ENCODE peak calls at places on chromosomes 2 and 18, in seven cellular contexts. C, P, M, T, J, B and H are unnamed samples. For H3K4me1, the result is how much of the 10 kb centered on the place peaks cover.

GRCh38 chr2:29065479-29065847 is 8.9 kb downstream of the PCARE start:
- DNase-seq in C (no peak), P (no peak), M (no peak), T (no peak), J (no peak), B (no peak), H (no peak)

GRCh38 chr2:97699765-97700444 is 13.5 kb upstream of the ZAP70 start:
- DNase-seq in C (peak), P (no peak), M (no peak), T (no peak), J (peak), B (peak), H (no peak)

GRCh38 chr2:171430516-171431410 is 3.0 kb downstream of the METTL8 start:
- DNase-seq in C (no peak), P (no peak), M (no peak), T (no peak), J (no peak), B (no peak), H (no peak)

GRCh38 chr2:229409751-229410181 is 138.7 kb upstream of the PID1 start:
- DNase-seq in C (no peak), P (no peak), M (no peak), T (no peak), J (no peak), B (no peak), H (no peak)

GRCh38 chr2:85157345-85157744 is 24.2 kb downstream of the TCF7L1 start:
- DNase-seq in C (no peak), P (no peak), M (no peak), T (no peak), J (no peak), B (no peak), H (no peak)

GRCh38 chr2:42196403-42197267 is 27.5 kb downstream of the EML4 start:
- DNase-seq in C (peak), P (no peak), M (no peak), T (peak), J (peak), B (peak), H (no peak)

GRCh38 chr2:157257312-157258252 is at the start of gene GALNT5:
- DNase-seq in C (no peak), P (peak), M (no peak), T (no peak), J (no peak), B (peak), H (no peak)

GRCh38 chr2:20190862-20191713 is 33.8 kb downstream of the SDC1 start:
- DNase-seq in C (peak), P (no peak), M (no peak), T (no peak), J (no peak), B (peak), H (no peak)

GRCh38 chr18:3321133-3321812 is 59.3 kb downstream of the MYL12B start:
- DNase-seq in C (peak), P (no peak), M (no peak), T (no peak), J (no peak), B (peak), H (no peak)

DNA sequence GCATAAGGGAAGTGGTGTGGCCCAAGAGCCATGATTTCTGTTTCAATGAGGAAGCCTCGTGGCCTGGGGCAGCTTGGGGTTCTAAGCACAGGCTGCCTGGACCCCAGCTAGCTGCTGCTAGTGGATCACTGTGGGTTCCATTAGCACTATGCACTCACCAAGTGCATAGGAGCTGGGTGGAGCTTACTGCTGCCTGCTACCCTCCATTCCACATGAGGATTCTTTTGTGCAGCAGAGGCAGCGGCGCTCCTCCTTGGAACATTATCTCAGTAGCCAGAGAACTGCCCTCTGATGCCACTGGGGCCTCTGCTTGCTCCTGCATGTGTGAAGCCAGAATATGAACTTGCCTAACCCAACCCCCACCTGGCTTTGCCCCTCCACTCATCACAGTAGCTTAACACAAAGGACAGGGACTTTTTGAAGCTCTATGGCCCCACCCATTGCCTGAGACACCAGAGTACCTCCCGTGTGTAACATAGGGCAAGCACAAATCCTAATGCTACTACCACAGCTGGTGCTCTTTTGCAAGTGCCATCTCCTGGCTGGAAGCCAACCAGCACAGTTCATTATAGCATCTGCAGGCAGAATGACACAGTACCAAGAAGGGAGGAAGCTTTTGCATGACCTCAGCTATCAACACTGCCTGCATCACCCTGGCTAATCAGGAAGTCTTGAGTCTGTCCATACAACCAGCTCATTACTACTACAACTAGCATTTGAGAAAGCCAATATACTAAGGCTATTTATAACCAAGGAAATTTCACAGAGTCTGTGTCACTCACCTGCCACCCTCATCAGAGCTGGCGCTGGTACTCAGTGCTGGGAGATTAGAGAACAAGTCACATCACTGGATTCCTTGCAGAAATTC is 297.0 kb upstream of the GULP1 start:
- DNase-seq in C (no peak), P (no peak), M (no peak), T (no peak), J (no peak), B (peak), H (no peak)
- TF ChIP-seq CTCF in C (no peak), P (no peak), M (no peak), T (no peak), J (no peak), B (no peak), H (no peak)

GRCh38 chr2:47108638-47109372 is 46.3 kb downstream of the STPG4 start:
- DNase-seq in C (no peak), P (no peak), M (no peak), T (no peak), J (no peak), B (no peak), H (no peak)
- H3K27ac ChIP-seq in C (no peak), P (no peak), M (no peak), T (no peak), J (no peak), B (no peak), H (no peak)

DNA sequence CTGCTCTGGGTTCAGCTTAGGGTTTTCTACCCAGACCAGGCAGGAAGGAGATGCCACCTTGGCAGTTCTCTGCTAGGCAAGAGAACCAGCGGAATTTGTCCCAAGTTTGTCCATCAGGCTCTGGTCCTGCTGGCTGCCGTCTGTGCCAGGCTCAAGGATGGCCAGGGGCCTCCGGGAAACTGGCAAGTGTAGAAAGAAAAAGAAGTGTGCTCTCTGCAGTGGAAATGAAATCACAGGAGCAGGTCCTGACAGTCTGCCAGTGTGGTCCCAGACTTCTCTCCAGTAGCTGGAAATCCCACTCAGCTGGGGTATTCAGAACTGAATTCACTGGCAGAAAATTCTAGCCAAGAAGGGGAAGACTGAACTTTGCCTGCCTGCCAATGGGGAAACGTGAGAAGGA is 91.0 kb downstream of the STPG4 start:
- DNase-seq in C (no peak), P (no peak), M (no peak), T (no peak), J (no peak), B (no peak), H (no peak)
- H3K4me1 ChIP-seq in C (under half), P (half or more), M (under half), T (half or more), J (under half), B (under half), H (half or more)

DNA sequence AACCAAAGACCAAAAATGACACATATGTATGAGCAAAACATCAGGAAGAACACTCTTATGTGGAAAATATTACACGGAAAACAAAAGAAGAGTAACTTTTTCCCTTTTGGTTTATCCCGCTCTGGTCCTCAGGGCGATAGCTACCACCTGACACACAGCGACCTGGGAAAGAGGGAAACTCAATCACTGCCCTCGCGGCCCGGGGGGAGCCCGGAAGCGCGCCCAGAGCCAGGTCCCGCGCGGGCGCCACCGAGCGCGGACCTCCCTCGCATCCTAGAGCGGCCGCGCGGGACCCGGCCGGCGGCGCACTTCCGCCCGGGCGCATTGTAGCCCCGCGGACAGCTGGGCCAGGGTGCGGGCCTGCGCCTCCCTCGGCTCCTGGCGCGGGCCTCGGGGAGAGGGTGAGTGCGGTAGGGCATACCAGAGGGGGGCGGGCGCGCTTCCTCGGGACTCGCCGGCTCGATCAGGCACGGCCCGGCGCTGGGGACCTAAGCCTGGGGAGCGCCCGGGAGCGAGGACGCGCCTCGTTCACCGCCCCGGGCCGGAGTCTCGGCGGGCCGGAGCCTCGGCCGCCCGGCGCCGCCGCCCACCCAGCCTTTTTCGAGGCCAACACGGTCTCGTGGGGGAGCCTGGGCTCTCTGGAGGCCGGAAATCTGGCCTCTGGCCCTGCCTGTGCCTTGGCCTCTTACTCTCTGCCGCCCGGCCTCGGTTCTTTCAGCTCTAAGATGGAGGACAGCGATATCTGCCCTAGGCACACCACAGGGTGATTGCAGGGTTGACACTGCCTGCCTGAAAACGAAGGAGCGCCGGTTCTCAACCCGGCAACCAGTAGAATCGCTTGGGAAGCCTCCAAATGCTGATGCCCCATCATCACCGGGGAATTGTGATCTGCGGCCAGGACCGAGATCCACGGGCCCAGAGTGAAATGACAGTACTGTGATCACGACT is at the start of gene ELAC1:
- DNase-seq in C (peak), P (peak), M (peak), T (peak), J (peak), B (peak), H (peak)
- TF ChIP-seq CTCF in C (no peak), P (no peak), M (no peak), T (no peak), J (no peak), B (no peak), H (no peak)

GRCh38 chr2:207482630-207483029 is 47.1 kb upstream of the CREB1 start:
- DNase-seq in C (no peak), P (no peak), M (no peak), T (no peak), J (no peak), B (peak), H (no peak)
- H3K27ac ChIP-seq in C (no peak), P (no peak), M (no peak), T (no peak), J (no peak), B (no peak), H (no peak)

GRCh38 chr2:164739966-164740365 is 101.7 kb downstream of the COBLL1 start:
- DNase-seq in C (peak), P (no peak), M (no peak), T (no peak), J (no peak), B (peak), H (no peak)

GRCh38 chr2:164737612-164738081 is 104.0 kb downstream of the COBLL1 start:
- DNase-seq in C (peak), P (peak), M (no peak), T (peak), J (no peak), B (peak), H (peak)

GRCh38 chr2:164735309-164735919 is 106.2 kb downstream of the COBLL1 start:
- DNase-seq in C (no peak), P (no peak), M (no peak), T (no peak), J (no peak), B (peak), H (no peak)

GRCh38 chr2:164734196-164734595 is 107.4 kb downstream of the COBLL1 start:
- DNase-seq in C (no peak), P (no peak), M (no peak), T (no peak), J (no peak), B (peak), H (no peak)
- H3K4me1 ChIP-seq in C (under half), P (under half), M (under half), T (under half), J (under half), B (under half), H (under half)

GRCh38 chr18:21629089-21629832 is 17.1 kb downstream of the SNRPD1 start:
- DNase-seq in C (no peak), P (no peak), M (no peak), T (no peak), J (no peak), B (no peak), H (no peak)

GRCh38 chr18:21634588-21635199 is 22.6 kb downstream of the SNRPD1 start:
- DNase-seq in C (no peak), P (no peak), M (no peak), T (no peak), J (no peak), B (no peak), H (no peak)

GRCh38 chr18:21636769-21637168 is 24.7 kb downstream of the SNRPD1 start:
- DNase-seq in C (no peak), P (no peak), M (no peak), T (no peak), J (no peak), B (no peak), H (no peak)

DNA sequence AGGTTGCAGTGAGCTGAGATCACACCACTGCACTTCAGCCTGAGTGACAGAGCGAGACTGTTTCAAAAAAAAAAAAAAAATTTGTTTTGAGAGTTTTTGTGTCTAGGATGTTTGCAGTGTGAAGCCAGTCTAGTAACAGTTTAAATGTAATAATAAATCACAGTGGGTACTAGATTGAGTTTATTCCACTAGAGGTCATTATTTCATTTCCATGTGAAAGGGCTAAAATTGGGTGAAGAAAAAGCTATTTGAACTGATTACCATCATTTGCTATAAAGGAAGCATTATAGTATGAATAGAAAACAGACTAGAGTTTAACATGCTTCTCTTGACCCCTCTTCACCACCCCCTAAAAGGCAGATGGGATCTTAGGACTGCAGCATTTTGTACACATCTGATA is 20.3 kb downstream of the SNRPD1 start:
- DNase-seq in C (peak), P (no peak), M (no peak), T (no peak), J (no peak), B (no peak), H (no peak)
- TF ChIP-seq CTCF in C (no peak), P (no peak), M (no peak), T (no peak), J (no peak), B (no peak), H (no peak)

GRCh38 chr2:10360460-10361219 is 57.9 kb downstream of the HPCAL1 start:
- DNase-seq in C (no peak), P (no peak), M (no peak), T (no peak), J (no peak), B (no peak), H (no peak)
- H3K27ac ChIP-seq in C (no peak), P (no peak), M (no peak), T (no peak), J (no peak), B (no peak), H (no peak)